ENCODE peak calls at places on chromosomes 4 and X, in seven cellular contexts. One of them, this sample, is unnamed.
A peak's percentile ranks its signal among the peaks of the same experiment; 100 is the strongest.

GRCh38 chrX:100819534-100819836 is 706 bp upstream of the CSTF2 start:
- DNase-seq in progenitor cell of endocrine pancreas: no peak
- DNase-seq in NB4: no peak
- DNase-seq in uterus: no peak
- DNase-seq in mammary epithelial cell: no peak
- DNase-seq in ovary: peak; percentile 39
- DNase-seq in heart right ventricle: no peak
- DNase-seq in this sample: no peak

GRCh38 chr4:83362492-83363329 is 28.1 kb upstream of the HPSE start:
- DNase-seq in NB4: peak; percentile 67
- DNase-seq in heart right ventricle: no peak
- DNase-seq in mammary epithelial cell: peak; percentile 32
- DNase-seq in ovary: no peak
- DNase-seq in uterus: no peak
- DNase-seq in progenitor cell of endocrine pancreas: no peak
- DNase-seq in this sample: no peak

GRCh38 chrX:136752796-136753195 is 27.9 kb downstream of the ARHGEF6 start:
- DNase-seq in NB4: no peak
- DNase-seq in mammary epithelial cell: no peak
- DNase-seq in progenitor cell of endocrine pancreas: no peak
- DNase-seq in heart right ventricle: no peak
- DNase-seq in ovary: no peak
- DNase-seq in uterus: no peak
- DNase-seq in this sample: no peak

GRCh38 chr4:95761871-95762270 is 78.0 kb upstream of the PDHA2 start:
- DNase-seq in ovary: no peak
- DNase-seq in mammary epithelial cell: peak; percentile 23
- DNase-seq in heart right ventricle: no peak
- DNase-seq in NB4: no peak
- DNase-seq in progenitor cell of endocrine pancreas: no peak
- DNase-seq in uterus: no peak
- DNase-seq in this sample: no peak

GRCh38 chrX:49077941-49078340 is 1.7 kb downstream of the WDR45 start:
- DNase-seq in progenitor cell of endocrine pancreas: no peak
- DNase-seq in ovary: no peak
- DNase-seq in heart right ventricle: no peak
- DNase-seq in NB4: no peak
- DNase-seq in uterus: no peak
- DNase-seq in mammary epithelial cell: no peak
- DNase-seq in this sample: no peak

GRCh38 chrX:24245201-24245600 is 68.7 kb downstream of the SUPT20HL2 start:
- DNase-seq in progenitor cell of endocrine pancreas: no peak
- DNase-seq in heart right ventricle: no peak
- DNase-seq in NB4: no peak
- DNase-seq in uterus: no peak
- DNase-seq in mammary epithelial cell: peak; percentile 46
- DNase-seq in ovary: no peak
- DNase-seq in this sample: peak; percentile 16

GRCh38 chr4:109079731-109080130 is 222.7 kb downstream of the COL25A1 start:
- DNase-seq in uterus: no peak
- DNase-seq in NB4: peak; percentile 2
- DNase-seq in ovary: no peak
- DNase-seq in progenitor cell of endocrine pancreas: no peak
- DNase-seq in mammary epithelial cell: no peak
- DNase-seq in heart right ventricle: no peak
- DNase-seq in this sample: no peak

GRCh38 chrX:38634665-38635064 is 73.3 kb downstream of the TSPAN7 start:
- DNase-seq in mammary epithelial cell: no peak
- DNase-seq in progenitor cell of endocrine pancreas: no peak
- DNase-seq in ovary: no peak
- DNase-seq in NB4: no peak
- DNase-seq in uterus: no peak
- DNase-seq in heart right ventricle: no peak
- DNase-seq in this sample: no peak

GRCh38 chrX:101191217-101191750 is 28.3 kb upstream of the DRP2 start:
- DNase-seq in mammary epithelial cell: no peak
- DNase-seq in progenitor cell of endocrine pancreas: peak; percentile 32
- DNase-seq in uterus: peak; percentile 23
- DNase-seq in heart right ventricle: peak; percentile 3
- DNase-seq in ovary: peak; percentile 33
- DNase-seq in NB4: no peak
- DNase-seq in this sample: no peak

GRCh38 chr4:14943749-14944148 is 58.5 kb upstream of the CPEB2 start:
- DNase-seq in uterus: no peak
- DNase-seq in progenitor cell of endocrine pancreas: no peak
- DNase-seq in heart right ventricle: no peak
- DNase-seq in NB4: no peak
- DNase-seq in ovary: no peak
- DNase-seq in mammary epithelial cell: no peak
- DNase-seq in this sample: no peak

GRCh38 chrX:18640686-18641085 is 31.2 kb downstream of the RS1 start:
- DNase-seq in heart right ventricle: no peak
- DNase-seq in mammary epithelial cell: no peak
- DNase-seq in ovary: no peak
- DNase-seq in uterus: no peak
- DNase-seq in NB4: no peak
- DNase-seq in progenitor cell of endocrine pancreas: no peak
- DNase-seq in this sample: peak; percentile 96

GRCh38 chrX:20265726-20266681 is 705 bp downstream of the RPS6KA3 start:
- DNase-seq in NB4: peak; percentile 67
- DNase-seq in uterus: peak; percentile 34
- DNase-seq in progenitor cell of endocrine pancreas: peak; percentile 11
- DNase-seq in ovary: peak; percentile 42
- DNase-seq in heart right ventricle: peak; percentile 9
- DNase-seq in mammary epithelial cell: peak; percentile 16
- DNase-seq in this sample: peak; percentile 24

GRCh38 chr4:69075061-69075792 is 21.0 kb upstream of the UGT2B7 start:
- DNase-seq in heart right ventricle: no peak
- DNase-seq in NB4: no peak
- DNase-seq in ovary: no peak
- DNase-seq in mammary epithelial cell: no peak
- DNase-seq in uterus: no peak
- DNase-seq in progenitor cell of endocrine pancreas: no peak
- DNase-seq in this sample: no peak

GRCh38 chrX:100491174-100491573 is 81.1 kb upstream of the PCDH19 start:
- DNase-seq in heart right ventricle: no peak
- DNase-seq in uterus: no peak
- DNase-seq in progenitor cell of endocrine pancreas: no peak
- DNase-seq in ovary: no peak
- DNase-seq in NB4: no peak
- DNase-seq in mammary epithelial cell: no peak
- DNase-seq in this sample: no peak

GRCh38 chrX:135981010-135981409 is 4.2 kb upstream of the SLC9A6 start:
- DNase-seq in heart right ventricle: no peak
- DNase-seq in mammary epithelial cell: no peak
- DNase-seq in ovary: no peak
- DNase-seq in uterus: no peak
- DNase-seq in progenitor cell of endocrine pancreas: no peak
- DNase-seq in NB4: no peak
- DNase-seq in this sample: no peak

GRCh38 chrX:110086916-110087484 is 84.1 kb downstream of the TMEM164 start:
- DNase-seq in ovary: no peak
- DNase-seq in progenitor cell of endocrine pancreas: no peak
- DNase-seq in uterus: no peak
- DNase-seq in NB4: peak; percentile 84
- DNase-seq in mammary epithelial cell: peak; percentile 88
- DNase-seq in heart right ventricle: no peak
- DNase-seq in this sample: no peak

GRCh38 chr4:33625762-33626161 is 2618.6 kb downstream of the ARAP2 start:
- DNase-seq in uterus: no peak
- DNase-seq in progenitor cell of endocrine pancreas: no peak
- DNase-seq in heart right ventricle: no peak
- DNase-seq in ovary: no peak
- DNase-seq in mammary epithelial cell: no peak
- DNase-seq in NB4: peak; percentile 3
- DNase-seq in this sample: peak; percentile 45

GRCh38 chr4:54800831-54801530 is 143.2 kb downstream of the KIT start:
- DNase-seq in progenitor cell of endocrine pancreas: no peak
- DNase-seq in mammary epithelial cell: no peak
- DNase-seq in heart right ventricle: no peak
- DNase-seq in ovary: no peak
- DNase-seq in NB4: peak; percentile 75
- DNase-seq in uterus: no peak
- DNase-seq in this sample: no peak

GRCh38 chrX:137118136-137118535 is 84.3 kb upstream of the GPR101 start:
- DNase-seq in NB4: no peak
- DNase-seq in ovary: no peak
- DNase-seq in heart right ventricle: no peak
- DNase-seq in uterus: no peak
- DNase-seq in progenitor cell of endocrine pancreas: no peak
- DNase-seq in mammary epithelial cell: no peak
- DNase-seq in this sample: no peak

GRCh38 chr4:158597879-158598596 is 73.6 kb downstream of the C4orf46 start:
- DNase-seq in progenitor cell of endocrine pancreas: no peak
- DNase-seq in NB4: no peak
- DNase-seq in uterus: no peak
- DNase-seq in mammary epithelial cell: no peak
- DNase-seq in ovary: no peak
- DNase-seq in heart right ventricle: no peak
- DNase-seq in this sample: no peak

GRCh38 chr4:71828450-71828849 is 44.6 kb upstream of the GC start:
- DNase-seq in progenitor cell of endocrine pancreas: no peak
- DNase-seq in mammary epithelial cell: no peak
- DNase-seq in heart right ventricle: no peak
- DNase-seq in uterus: no peak
- DNase-seq in ovary: no peak
- DNase-seq in NB4: no peak
- DNase-seq in this sample: no peak

GRCh38 chr4:52840531-52841350 is 21.4 kb upstream of the RASL11B start:
- DNase-seq in mammary epithelial cell: no peak
- DNase-seq in progenitor cell of endocrine pancreas: no peak
- DNase-seq in NB4: no peak
- DNase-seq in heart right ventricle: no peak
- DNase-seq in uterus: no peak
- DNase-seq in ovary: no peak
- DNase-seq in this sample: no peak

GRCh38 chrX:116379854-116380253 is 56.6 kb upstream of the SLC6A14 start:
- DNase-seq in progenitor cell of endocrine pancreas: no peak
- DNase-seq in mammary epithelial cell: peak; percentile 79
- DNase-seq in uterus: peak; percentile 10
- DNase-seq in NB4: no peak
- DNase-seq in ovary: no peak
- DNase-seq in heart right ventricle: no peak
- DNase-seq in this sample: no peak

DNA sequence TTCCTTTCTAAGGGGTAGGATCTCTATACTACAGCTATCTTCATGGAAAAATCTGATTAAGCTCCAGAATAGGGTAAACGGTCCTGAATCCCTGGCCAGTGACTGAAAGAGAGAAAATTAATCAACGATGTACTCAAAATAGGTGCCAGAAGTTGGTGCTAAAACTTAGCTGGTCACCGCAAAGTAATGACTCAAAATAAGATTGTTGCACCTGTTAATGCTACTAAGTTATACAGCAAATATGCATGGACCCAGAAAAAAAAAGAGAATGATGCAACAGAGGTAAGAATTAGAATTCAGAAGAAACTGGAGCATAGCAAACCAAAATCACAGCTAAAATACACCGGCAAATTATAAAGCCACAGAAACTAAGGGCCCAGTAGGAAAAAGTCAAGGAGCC is 239.7 kb upstream of the FAM241A start:
- DNase-seq in uterus: no peak
- DNase-seq in progenitor cell of endocrine pancreas: no peak
- DNase-seq in NB4: no peak
- DNase-seq in ovary: no peak
- DNase-seq in heart right ventricle: no peak
- DNase-seq in mammary epithelial cell: no peak
- DNase-seq in this sample: no peak
- TF ChIP-seq CTCF in uterus: no peak
- TF ChIP-seq CTCF in progenitor cell of endocrine pancreas: no peak
- TF ChIP-seq CTCF in NB4: no peak
- TF ChIP-seq CTCF in ovary: no peak
- TF ChIP-seq CTCF in heart right ventricle: no peak
- TF ChIP-seq CTCF in mammary epithelial cell: no peak
- TF ChIP-seq CTCF in this sample: no peak

DNA sequence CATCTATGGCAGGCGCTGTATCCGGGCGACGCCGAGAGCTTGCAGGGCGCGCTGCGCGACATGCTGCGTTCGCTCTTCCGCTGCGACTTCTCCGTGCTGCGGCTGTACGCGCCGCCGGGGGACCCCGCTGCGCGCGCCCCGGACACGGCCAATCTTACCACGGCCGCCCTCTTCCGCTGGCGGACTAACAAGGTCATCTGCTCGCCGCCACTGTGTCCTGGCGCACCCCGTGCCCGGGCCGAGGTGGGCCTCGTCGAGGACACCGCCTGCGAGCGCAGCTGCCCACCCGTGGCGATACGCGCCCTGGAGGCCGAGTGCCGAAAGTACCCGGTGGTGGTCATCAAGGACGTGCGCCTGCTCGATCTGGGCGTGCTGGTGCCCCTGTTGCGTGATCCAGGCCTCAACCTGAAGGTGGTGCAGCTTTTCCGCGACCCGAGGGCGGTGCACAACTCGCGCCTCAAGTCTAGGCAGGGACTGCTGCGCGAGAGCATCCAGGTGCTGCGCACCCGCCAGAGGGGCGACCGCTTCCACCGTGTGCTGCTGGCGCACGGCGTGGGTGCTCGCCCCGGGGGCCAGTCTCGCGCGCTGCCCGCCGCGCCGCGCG is 874 bp downstream of the CHST7 start:
- DNase-seq in mammary epithelial cell: peak; percentile 34
- DNase-seq in progenitor cell of endocrine pancreas: peak; percentile 9
- DNase-seq in uterus: no peak
- DNase-seq in heart right ventricle: no peak
- DNase-seq in ovary: peak; percentile 41
- DNase-seq in NB4: no peak
- DNase-seq in this sample: peak; percentile 28
- TF ChIP-seq CTCF in mammary epithelial cell: no peak
- TF ChIP-seq CTCF in progenitor cell of endocrine pancreas: no peak
- TF ChIP-seq CTCF in uterus: no peak
- TF ChIP-seq CTCF in heart right ventricle: no peak
- TF ChIP-seq CTCF in ovary: no peak
- TF ChIP-seq CTCF in NB4: no peak
- TF ChIP-seq CTCF in this sample: peak; percentile 1

GRCh38 chr4:4765811-4766210 is 93.7 kb upstream of the MSX1 start:
- DNase-seq in ovary: no peak
- DNase-seq in heart right ventricle: no peak
- DNase-seq in uterus: peak; percentile 16
- DNase-seq in NB4: no peak
- DNase-seq in progenitor cell of endocrine pancreas: no peak
- DNase-seq in mammary epithelial cell: no peak
- DNase-seq in this sample: no peak
- TF ChIP-seq CTCF in ovary: no peak
- TF ChIP-seq CTCF in heart right ventricle: no peak
- TF ChIP-seq CTCF in uterus: no peak
- TF ChIP-seq CTCF in NB4: no peak
- TF ChIP-seq CTCF in progenitor cell of endocrine pancreas: no peak
- TF ChIP-seq CTCF in mammary epithelial cell: no peak
- TF ChIP-seq CTCF in this sample: no peak

GRCh38 chrX:104913348-104913747 is 307.1 kb downstream of the TEX13A start:
- DNase-seq in NB4: peak; percentile 2
- DNase-seq in heart right ventricle: no peak
- DNase-seq in ovary: no peak
- DNase-seq in progenitor cell of endocrine pancreas: no peak
- DNase-seq in uterus: no peak
- DNase-seq in mammary epithelial cell: no peak
- DNase-seq in this sample: no peak
- TF ChIP-seq CTCF in NB4: peak; percentile 31
- TF ChIP-seq CTCF in heart right ventricle: no peak
- TF ChIP-seq CTCF in ovary: no peak
- TF ChIP-seq CTCF in progenitor cell of endocrine pancreas: peak; percentile 43
- TF ChIP-seq CTCF in uterus: no peak
- TF ChIP-seq CTCF in mammary epithelial cell: peak; percentile 58
- TF ChIP-seq CTCF in this sample: peak; percentile 19

GRCh38 chrX:129461801-129462456 is 61.4 kb downstream of the SMARCA1 start:
- DNase-seq in ovary: no peak
- DNase-seq in progenitor cell of endocrine pancreas: no peak
- DNase-seq in uterus: no peak
- DNase-seq in NB4: no peak
- DNase-seq in heart right ventricle: no peak
- DNase-seq in mammary epithelial cell: no peak
- DNase-seq in this sample: no peak

GRCh38 chrX:129462707-129463106 is 60.6 kb downstream of the SMARCA1 start:
- DNase-seq in uterus: no peak
- DNase-seq in progenitor cell of endocrine pancreas: no peak
- DNase-seq in mammary epithelial cell: no peak
- DNase-seq in ovary: no peak
- DNase-seq in heart right ventricle: no peak
- DNase-seq in NB4: no peak
- DNase-seq in this sample: no peak
- TF ChIP-seq CTCF in uterus: no peak
- TF ChIP-seq CTCF in progenitor cell of endocrine pancreas: peak; percentile 48
- TF ChIP-seq CTCF in mammary epithelial cell: no peak
- TF ChIP-seq CTCF in ovary: no peak
- TF ChIP-seq CTCF in heart right ventricle: no peak
- TF ChIP-seq CTCF in NB4: no peak
- TF ChIP-seq CTCF in this sample: no peak

This sample was measured in WERI-Rb-1.